ENCODE peak calls at places on chromosomes 12 and 14, in four cellular contexts. One of them, this sample, is unnamed.

GRCh38 chr14:88630565-88630964 is 67.7 kb downstream of the ZC3H14 start:
- DNase-seq in HepG2: no peak
- DNase-seq in GM12878: peak; percentile 13
- DNase-seq in K562: peak; percentile 12
- DNase-seq in this sample: no peak

GRCh38 chr14:24887623-24888304 is 162.2 kb downstream of the STXBP6 start:
- DNase-seq in HepG2: no peak
- DNase-seq in GM12878: no peak
- DNase-seq in K562: no peak
- DNase-seq in this sample: no peak

GRCh38 chr12:51847830-51848727 is at the start of gene FIGNL2:
- DNase-seq in HepG2: no peak
- DNase-seq in GM12878: no peak
- DNase-seq in K562: peak; percentile 25
- DNase-seq in this sample: peak; percentile 51

GRCh38 chr12:68080577-68080976 is 79.0 kb downstream of the IFNG start:
- DNase-seq in HepG2: no peak
- DNase-seq in GM12878: no peak
- DNase-seq in K562: no peak
- DNase-seq in this sample: no peak

GRCh38 chr14:38391334-38391733 is 135.4 kb upstream of the CLEC14A start:
- DNase-seq in HepG2: no peak
- DNase-seq in GM12878: no peak
- DNase-seq in K562: no peak
- DNase-seq in this sample: no peak

GRCh38 chr12:34106172-34106571 is 83.9 kb downstream of the ALG10 start:
- DNase-seq in HepG2: no peak
- DNase-seq in GM12878: no peak
- DNase-seq in K562: no peak
- DNase-seq in this sample: no peak

GRCh38 chr12:121603581-121603980 is 22.7 kb upstream of the ORAI1 start:
- DNase-seq in HepG2: no peak
- DNase-seq in GM12878: no peak
- DNase-seq in K562: no peak
- DNase-seq in this sample: no peak

GRCh38 chr12:95198914-95199313 is 18.4 kb downstream of the FGD6 start:
- DNase-seq in HepG2: no peak
- DNase-seq in GM12878: peak; percentile 49
- DNase-seq in K562: no peak
- DNase-seq in this sample: no peak

GRCh38 chr12:61757831-61758505 is 502.2 kb upstream of the USP15 start:
- DNase-seq in HepG2: no peak
- DNase-seq in GM12878: no peak
- DNase-seq in K562: no peak
- DNase-seq in this sample: no peak

GRCh38 chr14:33569844-33570716 is 380.8 kb downstream of the EGLN3 start:
- DNase-seq in HepG2: no peak
- DNase-seq in GM12878: no peak
- DNase-seq in K562: no peak
- DNase-seq in this sample: no peak

GRCh38 chr12:47910486-47910885 is 5.7 kb upstream of the VDR start:
- DNase-seq in HepG2: no peak
- DNase-seq in GM12878: no peak
- DNase-seq in K562: no peak
- DNase-seq in this sample: no peak

GRCh38 chr12:12592930-12593329 is 18.7 kb upstream of the CREBL2 start:
- DNase-seq in HepG2: peak; percentile 56
- DNase-seq in GM12878: no peak
- DNase-seq in K562: no peak
- DNase-seq in this sample: no peak

GRCh38 chr14:31692376-31692781 is 131.2 kb downstream of the NUBPL start:
- DNase-seq in HepG2: no peak
- DNase-seq in GM12878: no peak
- DNase-seq in K562: no peak
- DNase-seq in this sample: no peak

GRCh38 chr14:105146976-105147700 is 21.4 kb downstream of the JAG2 start:
- DNase-seq in HepG2: no peak
- DNase-seq in GM12878: no peak
- DNase-seq in K562: no peak
- DNase-seq in this sample: no peak

GRCh38 chr14:68828728-68829127 is 35.9 kb upstream of the ZFP36L1 start:
- DNase-seq in HepG2: no peak
- DNase-seq in GM12878: no peak
- DNase-seq in K562: no peak
- DNase-seq in this sample: no peak

GRCh38 chr12:116288735-116289134 is 11.2 kb upstream of the MED13L start:
- DNase-seq in HepG2: no peak
- DNase-seq in GM12878: no peak
- DNase-seq in K562: no peak
- DNase-seq in this sample: no peak

GRCh38 chr12:116287850-116288301 is 10.4 kb upstream of the MED13L start:
- DNase-seq in HepG2: no peak
- DNase-seq in GM12878: no peak
- DNase-seq in K562: no peak
- DNase-seq in this sample: no peak

GRCh38 chr12:116282371-116283286 is 5.1 kb upstream of the MED13L start:
- DNase-seq in HepG2: no peak
- DNase-seq in GM12878: no peak
- DNase-seq in K562: peak; percentile 30
- DNase-seq in this sample: no peak

GRCh38 chr12:116280590-116281290 is 3.2 kb upstream of the MED13L start:
- DNase-seq in HepG2: peak; percentile 13
- DNase-seq in GM12878: no peak
- DNase-seq in K562: no peak
- DNase-seq in this sample: no peak

DNA sequence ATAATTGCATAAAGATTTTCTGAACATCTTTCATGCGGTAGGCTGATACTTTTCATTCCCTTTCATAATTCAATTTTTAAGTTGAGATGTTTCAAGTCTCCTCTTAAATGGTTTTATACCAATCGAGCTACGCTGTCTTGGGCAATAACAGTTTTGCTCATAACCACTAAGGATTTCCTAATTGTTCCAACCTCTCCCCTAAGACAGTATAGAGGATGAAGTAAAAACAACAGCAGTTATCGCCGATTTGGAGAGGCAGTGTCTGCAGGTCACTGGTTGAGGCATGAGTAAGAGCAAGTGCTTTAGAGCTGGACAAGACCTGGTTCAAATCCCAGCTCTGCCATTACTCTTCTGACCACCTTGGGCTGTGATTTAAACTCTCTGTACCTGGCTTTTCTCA is 6.9 kb upstream of the MED13L start:
- DNase-seq in HepG2: no peak
- DNase-seq in GM12878: no peak
- DNase-seq in K562: no peak
- DNase-seq in this sample: no peak
- TF ChIP-seq NR2C2 in HepG2: no peak
- TF ChIP-seq NR2C2 in GM12878: no peak
- TF ChIP-seq NR2C2 in K562: no peak
- TF ChIP-seq NR2C2 in this sample: no peak

DNA sequence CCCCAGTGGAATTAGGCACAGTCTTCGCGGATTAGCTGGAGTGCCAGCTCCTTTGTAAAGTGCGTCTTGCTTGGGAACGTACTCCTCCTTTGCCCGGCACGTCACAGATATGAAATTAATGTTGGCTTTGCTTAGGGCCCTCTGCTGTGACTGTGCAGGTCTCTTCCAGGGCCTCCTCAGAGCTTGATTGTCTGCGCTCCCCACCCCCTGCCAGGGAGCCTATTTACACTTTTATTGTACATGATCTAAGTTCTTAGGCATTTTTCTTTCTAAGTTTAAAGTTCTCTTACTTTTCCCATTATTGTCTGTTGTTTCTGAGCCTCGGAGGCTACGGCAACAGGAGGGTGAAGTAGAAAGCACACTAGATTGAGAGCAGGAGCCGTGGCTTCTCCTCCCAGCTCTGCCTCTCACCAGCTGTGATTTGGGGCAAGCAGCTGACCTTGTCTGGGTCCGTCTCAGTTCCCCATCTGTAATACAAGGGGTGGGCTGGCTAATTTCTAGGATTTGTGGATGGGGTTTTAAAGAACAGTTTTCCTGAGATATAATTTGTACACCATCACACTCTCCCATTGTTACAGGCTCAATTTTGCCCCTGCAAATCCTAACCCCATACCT is 81.8 kb downstream of the TSPAN9 start:
- DNase-seq in HepG2: no peak
- DNase-seq in GM12878: no peak
- DNase-seq in K562: no peak
- DNase-seq in this sample: no peak
- TF ChIP-seq NR2C2 in HepG2: no peak
- TF ChIP-seq NR2C2 in GM12878: no peak
- TF ChIP-seq NR2C2 in K562: no peak
- TF ChIP-seq NR2C2 in this sample: no peak

GRCh38 chr12:46524778-46525177 is 152.2 kb upstream of the SLC38A2 start:
- DNase-seq in HepG2: no peak
- DNase-seq in GM12878: no peak
- DNase-seq in K562: no peak
- DNase-seq in this sample: no peak
- TF ChIP-seq NR2C2 in HepG2: no peak
- TF ChIP-seq NR2C2 in GM12878: no peak
- TF ChIP-seq NR2C2 in K562: no peak
- TF ChIP-seq NR2C2 in this sample: no peak

GRCh38 chr12:131408036-131408365 is 302.9 kb upstream of the SFSWAP start:
- DNase-seq in HepG2: no peak
- DNase-seq in GM12878: no peak
- DNase-seq in K562: no peak
- DNase-seq in this sample: no peak

GRCh38 chr12:131407221-131408035 is 303.5 kb upstream of the SFSWAP start:
- DNase-seq in HepG2: no peak
- DNase-seq in GM12878: no peak
- DNase-seq in K562: no peak
- DNase-seq in this sample: no peak

GRCh38 chr12:131402781-131403396 is 308.0 kb upstream of the SFSWAP start:
- DNase-seq in HepG2: no peak
- DNase-seq in GM12878: no peak
- DNase-seq in K562: no peak
- DNase-seq in this sample: no peak

GRCh38 chr12:131403676-131404075 is 307.2 kb upstream of the SFSWAP start:
- DNase-seq in HepG2: no peak
- DNase-seq in GM12878: no peak
- DNase-seq in K562: no peak
- DNase-seq in this sample: no peak

GRCh38 chr12:131404705-131405104 is 306.2 kb upstream of the SFSWAP start:
- DNase-seq in HepG2: no peak
- DNase-seq in GM12878: no peak
- DNase-seq in K562: no peak
- DNase-seq in this sample: no peak
- TF ChIP-seq NR2C2 in HepG2: no peak
- TF ChIP-seq NR2C2 in GM12878: no peak
- TF ChIP-seq NR2C2 in K562: no peak
- TF ChIP-seq NR2C2 in this sample: no peak

GRCh38 chr14:94374749-94375148 is 13.7 kb downstream of the SERPINA1 start:
- DNase-seq in HepG2: no peak
- DNase-seq in GM12878: no peak
- DNase-seq in K562: no peak
- DNase-seq in this sample: no peak
- TF ChIP-seq NR2C2 in HepG2: no peak
- TF ChIP-seq NR2C2 in GM12878: no peak
- TF ChIP-seq NR2C2 in K562: no peak
- TF ChIP-seq NR2C2 in this sample: no peak

DNA sequence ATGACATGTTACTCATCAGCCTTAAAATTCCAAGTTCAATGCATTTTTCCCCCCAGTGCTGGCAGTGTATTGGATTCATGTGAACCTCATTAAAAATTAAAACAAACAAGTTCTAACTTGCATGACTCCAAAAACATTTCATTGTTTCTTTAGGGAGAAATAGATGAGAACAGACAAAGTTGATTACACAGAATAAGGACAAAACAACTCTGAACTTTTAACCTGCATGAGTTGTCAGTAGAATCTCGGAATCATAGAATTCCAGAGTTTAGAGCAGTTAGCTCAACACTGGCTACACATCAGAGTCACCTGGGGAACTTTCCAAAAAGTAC is 127.5 kb downstream of the TMX1 start:
- DNase-seq in HepG2: no peak
- DNase-seq in GM12878: no peak
- DNase-seq in K562: no peak
- DNase-seq in this sample: no peak
- TF ChIP-seq NR2C2 in HepG2: no peak
- TF ChIP-seq NR2C2 in GM12878: no peak
- TF ChIP-seq NR2C2 in K562: no peak
- TF ChIP-seq NR2C2 in this sample: no peak

GRCh38 chr12:94151577-94151976 is 3.2 kb downstream of the PLXNC1 start:
- DNase-seq in HepG2: peak; percentile 81
- DNase-seq in GM12878: no peak
- DNase-seq in K562: no peak
- DNase-seq in this sample: no peak
- TF ChIP-seq NR2C2 in HepG2: no peak
- TF ChIP-seq NR2C2 in GM12878: no peak
- TF ChIP-seq NR2C2 in K562: no peak
- TF ChIP-seq NR2C2 in this sample: no peak